ENCODE peak calls at places on chromosomes 11 and 22, in ten cellular contexts. D is T-helper 2 cell, B is coronary artery, Z is EH, H is hepatic stellate cell, V is AG04450, N is D341Med, G is thyroid gland, U is osteoblast, I is cardiac muscle cell. Y is an unnamed sample.

GRCh38 chr11:26996056-26996455 is 2.1 kb downstream of the FIBIN start:
- DNase-seq in D (no peak), B (no peak), Z (peak; percentile 11), H (no peak), V (no peak), N (no peak), G (no peak), U (no peak), I (no peak), Y (no peak)

GRCh38 chr11:116052603-116053537 is 548.7 kb upstream of the CADM1 start:
- DNase-seq in D (no peak), B (peak; percentile 52), Z (no peak), H (no peak), V (no peak), N (no peak), G (no peak), U (no peak), I (no peak), Y (no peak)

GRCh38 chr22:19213496-19214473 is 35.2 kb upstream of the SLC25A1 start:
- DNase-seq in D (no peak), B (no peak), Z (peak; percentile 8), H (no peak), V (peak; percentile 51), N (no peak), G (no peak), U (no peak), I (no peak), Y (no peak)

GRCh38 chr11:34602245-34602644 is 18.6 kb upstream of the EHF start:
- DNase-seq in D (no peak), B (no peak), Z (no peak), H (no peak), V (no peak), N (no peak), G (no peak), U (no peak), I (no peak), Y (no peak)

GRCh38 chr11:19984048-19984742 is 176.1 kb downstream of the DBX1 start:
- DNase-seq in D (no peak), B (no peak), Z (no peak), H (no peak), V (no peak), N (no peak), G (no peak), U (no peak), I (no peak), Y (no peak)

GRCh38 chr22:49147171-49147570 is 680.5 kb downstream of the BRD1 start:
- DNase-seq in D (no peak), B (no peak), Z (no peak), H (no peak), V (no peak), N (no peak), G (no peak), U (no peak), I (no peak), Y (no peak)

GRCh38 chr11:13334068-13334785 is 56.6 kb downstream of the BMAL1 start:
- DNase-seq in D (no peak), B (no peak), Z (no peak), H (no peak), V (no peak), N (no peak), G (no peak), U (no peak), I (no peak), Y (no peak)

GRCh38 chr22:35620624-35621245 is 3.6 kb upstream of the MB start:
- DNase-seq in D (no peak), B (no peak), Z (peak; percentile 51), H (peak; percentile 51), V (no peak), N (no peak), G (no peak), U (no peak), I (peak; percentile 93), Y (no peak)

GRCh38 chr11:45262900-45263299 is 23.2 kb downstream of the SYT13 start:
- DNase-seq in D (no peak), B (no peak), Z (no peak), H (no peak), V (no peak), N (peak; percentile 52), G (no peak), U (no peak), I (no peak), Y (no peak)

GRCh38 chr22:41532908-41533825 is 11.1 kb downstream of the POLR3H start:
- DNase-seq in D (peak; percentile 53), B (peak; percentile 85), Z (peak; percentile 70), H (peak; percentile 81), V (no peak), N (peak; percentile 80), G (peak; percentile 55), U (peak; percentile 96), I (peak; percentile 90), Y (no peak)

GRCh38 chr11:78417175-78417887 is at the start of gene GAB2:
- DNase-seq in D (peak; percentile 5), B (peak; percentile 77), Z (no peak), H (no peak), V (no peak), N (no peak), G (peak; percentile 46), U (no peak), I (no peak), Y (no peak)

GRCh38 chr11:95142431-95142830 is 52.8 kb downstream of the ENDOD1 start:
- DNase-seq in D (no peak), B (no peak), Z (no peak), H (no peak), V (no peak), N (no peak), G (no peak), U (peak; percentile 69), I (no peak), Y (no peak)

GRCh38 chr11:130581631-130582030 is 133.2 kb downstream of the ADAMTS15 start:
- DNase-seq in D (no peak), B (no peak), Z (peak; percentile 60), H (no peak), V (no peak), N (no peak), G (no peak), U (no peak), I (no peak), Y (no peak)

GRCh38 chr11:75072582-75072981 is 24.1 kb downstream of the OR2AT4 start:
- DNase-seq in D (no peak), B (no peak), Z (no peak), H (no peak), V (no peak), N (no peak), G (no peak), U (no peak), I (no peak), Y (no peak)

GRCh38 chr11:102144357-102145342 is 34.4 kb downstream of the YAP1 start:
- DNase-seq in D (no peak), B (no peak), Z (peak; percentile 71), H (no peak), V (peak; percentile 47), N (no peak), G (peak; percentile 47), U (no peak), I (peak; percentile 43), Y (no peak)

GRCh38 chr11:1502168-1502955 is 15.8 kb upstream of the MOB2 start:
- DNase-seq in D (no peak), B (no peak), Z (no peak), H (no peak), V (no peak), N (no peak), G (no peak), U (peak; percentile 21), I (no peak), Y (no peak)

GRCh38 chr11:31328698-31329097 is 40.8 kb downstream of the DCDC1 start:
- DNase-seq in D (no peak), B (no peak), Z (no peak), H (no peak), V (no peak), N (no peak), G (no peak), U (no peak), I (no peak), Y (no peak)

GRCh38 chr11:111634981-111635705 is 32.9 kb downstream of the SIK2 start:
- DNase-seq in D (no peak), B (no peak), Z (peak; percentile 57), H (no peak), V (no peak), N (no peak), G (no peak), U (peak; percentile 58), I (no peak), Y (no peak)

GRCh38 chr11:69320326-69320725 is 26.4 kb downstream of the MYEOV start:
- DNase-seq in D (no peak), B (no peak), Z (peak; percentile 62), H (no peak), V (no peak), N (no peak), G (no peak), U (peak; percentile 75), I (no peak), Y (no peak)

GRCh38 chr11:28834877-28835276 is 726.7 kb downstream of the METTL15 start:
- DNase-seq in D (no peak), B (no peak), Z (peak; percentile 91), H (peak; percentile 6), V (peak; percentile 79), N (peak; percentile 25), G (no peak), U (no peak), I (no peak), Y (no peak)

GRCh38 chr11:129620705-129621104 is 194.9 kb upstream of the TMEM45B start:
- DNase-seq in D (no peak), B (no peak), Z (no peak), H (no peak), V (no peak), N (no peak), G (peak; percentile 47), U (no peak), I (no peak), Y (no peak)

GRCh38 chr22:49372530-49373288 is 455.0 kb downstream of the BRD1 start:
- DNase-seq in D (no peak), B (peak; percentile 62), Z (no peak), H (peak; percentile 22), V (no peak), N (peak; percentile 15), G (no peak), U (no peak), I (peak; percentile 24), Y (no peak)

GRCh38 chr11:126132319-126132718 is 69.7 kb upstream of the CDON start:
- DNase-seq in D (no peak), B (no peak), Z (peak; percentile 29), H (no peak), V (no peak), N (no peak), G (peak; percentile 96), U (no peak), I (no peak), Y (no peak)

GRCh38 chr11:76672431-76673163 is 2.0 kb upstream of the LRRC32 start:
- DNase-seq in D (no peak), B (no peak), Z (no peak), H (no peak), V (no peak), N (no peak), G (no peak), U (peak; percentile 84), I (no peak), Y (no peak)

GRCh38 chr11:57161351-57161750 is 20.4 kb upstream of the LRRC55 start:
- DNase-seq in D (no peak), B (no peak), Z (no peak), H (no peak), V (no peak), N (no peak), G (no peak), U (no peak), I (no peak), Y (no peak)

GRCh38 chr11:37088573-37088910 is 490.5 kb upstream of the RAG2 start:
- DNase-seq in D (no peak), B (no peak), Z (no peak), H (no peak), V (no peak), N (no peak), G (no peak), U (no peak), I (no peak), Y (no peak)

GRCh38 chr11:61609970-61610347 is 29.1 kb upstream of the SYT7 start:
- DNase-seq in D (no peak), B (no peak), Z (no peak), H (peak; percentile 65), V (no peak), N (peak; percentile 71), G (peak; percentile 31), U (peak; percentile 78), I (peak; percentile 47), Y (no peak)